ENCODE peak calls at places on chromosomes 7 and 10, in six cellular contexts. One of them, this sample, is unnamed.

GRCh38 chr10:24944512-24945255 is 7.7 kb downstream of the PRTFDC1 start:
- DNase-seq in HFF-Myc: peak; percentile 52
- DNase-seq in AG09309: no peak
- DNase-seq in activated T-helper 9 cell treated with anti-CD3 and anti-CD28 coated beads, Interleukin-2, amount 50 U/mL, for 16 hours: no peak
- DNase-seq in amniotic stem cell: peak; percentile 56
- DNase-seq in Kasumi-1: peak; percentile 22
- DNase-seq in this sample: no peak

GRCh38 chr7:2474813-2475677 is 1.2 kb downstream of the GRIFIN start:
- DNase-seq in HFF-Myc: no peak
- DNase-seq in AG09309: no peak
- DNase-seq in activated T-helper 9 cell treated with anti-CD3 and anti-CD28 coated beads, Interleukin-2, amount 50 U/mL, for 16 hours: no peak
- DNase-seq in amniotic stem cell: no peak
- DNase-seq in Kasumi-1: no peak
- DNase-seq in this sample: no peak

GRCh38 chr7:36299223-36299760 is 90.4 kb upstream of the ANLN start:
- DNase-seq in HFF-Myc: no peak
- DNase-seq in AG09309: no peak
- DNase-seq in activated T-helper 9 cell treated with anti-CD3 and anti-CD28 coated beads, Interleukin-2, amount 50 U/mL, for 16 hours: no peak
- DNase-seq in amniotic stem cell: no peak
- DNase-seq in Kasumi-1: no peak
- DNase-seq in this sample: no peak

GRCh38 chr7:134865001-134865845 is 85.8 kb downstream of the CALD1 start:
- DNase-seq in HFF-Myc: peak; percentile 87
- DNase-seq in AG09309: no peak
- DNase-seq in activated T-helper 9 cell treated with anti-CD3 and anti-CD28 coated beads, Interleukin-2, amount 50 U/mL, for 16 hours: no peak
- DNase-seq in amniotic stem cell: no peak
- DNase-seq in Kasumi-1: no peak
- DNase-seq in this sample: no peak

GRCh38 chr7:66549466-66549865 is 79.2 kb upstream of the KCTD7 start:
- DNase-seq in HFF-Myc: no peak
- DNase-seq in AG09309: no peak
- DNase-seq in activated T-helper 9 cell treated with anti-CD3 and anti-CD28 coated beads, Interleukin-2, amount 50 U/mL, for 16 hours: no peak
- DNase-seq in amniotic stem cell: no peak
- DNase-seq in Kasumi-1: no peak
- DNase-seq in this sample: no peak

GRCh38 chr7:123573896-123574467 is 16.4 kb upstream of the NDUFA5 start:
- DNase-seq in HFF-Myc: no peak
- DNase-seq in AG09309: no peak
- DNase-seq in activated T-helper 9 cell treated with anti-CD3 and anti-CD28 coated beads, Interleukin-2, amount 50 U/mL, for 16 hours: no peak
- DNase-seq in amniotic stem cell: no peak
- DNase-seq in Kasumi-1: no peak
- DNase-seq in this sample: no peak

GRCh38 chr10:119005377-119006043 is 24.0 kb upstream of the NANOS1 start:
- DNase-seq in HFF-Myc: no peak
- DNase-seq in AG09309: no peak
- DNase-seq in activated T-helper 9 cell treated with anti-CD3 and anti-CD28 coated beads, Interleukin-2, amount 50 U/mL, for 16 hours: no peak
- DNase-seq in amniotic stem cell: no peak
- DNase-seq in Kasumi-1: no peak
- DNase-seq in this sample: no peak

GRCh38 chr10:18545626-18546025 is 105.8 kb downstream of the NSUN6 start:
- DNase-seq in HFF-Myc: no peak
- DNase-seq in AG09309: no peak
- DNase-seq in activated T-helper 9 cell treated with anti-CD3 and anti-CD28 coated beads, Interleukin-2, amount 50 U/mL, for 16 hours: no peak
- DNase-seq in amniotic stem cell: no peak
- DNase-seq in Kasumi-1: no peak
- DNase-seq in this sample: no peak

GRCh38 chr7:24821045-24821853 is 64.0 kb upstream of the GSDME start:
- DNase-seq in HFF-Myc: peak; percentile 96
- DNase-seq in AG09309: peak; percentile 74
- DNase-seq in activated T-helper 9 cell treated with anti-CD3 and anti-CD28 coated beads, Interleukin-2, amount 50 U/mL, for 16 hours: peak; percentile 71
- DNase-seq in amniotic stem cell: peak; percentile 82
- DNase-seq in Kasumi-1: peak; percentile 81
- DNase-seq in this sample: peak; percentile 72

GRCh38 chr10:34526186-34526585 is 288.9 kb downstream of the PARD3 start:
- DNase-seq in HFF-Myc: no peak
- DNase-seq in AG09309: no peak
- DNase-seq in activated T-helper 9 cell treated with anti-CD3 and anti-CD28 coated beads, Interleukin-2, amount 50 U/mL, for 16 hours: no peak
- DNase-seq in amniotic stem cell: peak; percentile 21
- DNase-seq in Kasumi-1: no peak
- DNase-seq in this sample: no peak

GRCh38 chr7:140696024-140696678 is 357 bp upstream of the NDUFB2 start:
- DNase-seq in HFF-Myc: peak; percentile 48
- DNase-seq in AG09309: peak; percentile 49
- DNase-seq in activated T-helper 9 cell treated with anti-CD3 and anti-CD28 coated beads, Interleukin-2, amount 50 U/mL, for 16 hours: peak; percentile 92
- DNase-seq in amniotic stem cell: peak; percentile 87
- DNase-seq in Kasumi-1: no peak
- DNase-seq in this sample: peak; percentile 91

GRCh38 chr7:4613855-4614548 is 68.1 kb upstream of the FOXK1 start:
- DNase-seq in HFF-Myc: no peak
- DNase-seq in AG09309: peak; percentile 64
- DNase-seq in activated T-helper 9 cell treated with anti-CD3 and anti-CD28 coated beads, Interleukin-2, amount 50 U/mL, for 16 hours: no peak
- DNase-seq in amniotic stem cell: no peak
- DNase-seq in Kasumi-1: no peak
- DNase-seq in this sample: no peak

GRCh38 chr10:47438857-47439474 is 44.9 kb downstream of the ANXA8 start:
- DNase-seq in HFF-Myc: peak; percentile 4
- DNase-seq in AG09309: peak; percentile 45
- DNase-seq in activated T-helper 9 cell treated with anti-CD3 and anti-CD28 coated beads, Interleukin-2, amount 50 U/mL, for 16 hours: no peak
- DNase-seq in amniotic stem cell: peak; percentile 55
- DNase-seq in Kasumi-1: peak; percentile 23
- DNase-seq in this sample: no peak

GRCh38 chr10:12387561-12388210 is 38.3 kb downstream of the CAMK1D start:
- DNase-seq in HFF-Myc: no peak
- DNase-seq in AG09309: no peak
- DNase-seq in activated T-helper 9 cell treated with anti-CD3 and anti-CD28 coated beads, Interleukin-2, amount 50 U/mL, for 16 hours: no peak
- DNase-seq in amniotic stem cell: no peak
- DNase-seq in Kasumi-1: no peak
- DNase-seq in this sample: no peak

GRCh38 chr7:41890631-41891265 is 187.9 kb upstream of the INHBA start:
- DNase-seq in HFF-Myc: no peak
- DNase-seq in AG09309: no peak
- DNase-seq in activated T-helper 9 cell treated with anti-CD3 and anti-CD28 coated beads, Interleukin-2, amount 50 U/mL, for 16 hours: no peak
- DNase-seq in amniotic stem cell: no peak
- DNase-seq in Kasumi-1: no peak
- DNase-seq in this sample: no peak

GRCh38 chr7:4247106-4247876 is 434.8 kb upstream of the FOXK1 start:
- DNase-seq in HFF-Myc: no peak
- DNase-seq in AG09309: no peak
- DNase-seq in activated T-helper 9 cell treated with anti-CD3 and anti-CD28 coated beads, Interleukin-2, amount 50 U/mL, for 16 hours: no peak
- DNase-seq in amniotic stem cell: no peak
- DNase-seq in Kasumi-1: no peak
- DNase-seq in this sample: no peak

GRCh38 chr10:131746785-131747184 is 154.0 kb upstream of the PPP2R2D start:
- DNase-seq in HFF-Myc: no peak
- DNase-seq in AG09309: no peak
- DNase-seq in activated T-helper 9 cell treated with anti-CD3 and anti-CD28 coated beads, Interleukin-2, amount 50 U/mL, for 16 hours: no peak
- DNase-seq in amniotic stem cell: no peak
- DNase-seq in Kasumi-1: no peak
- DNase-seq in this sample: no peak

GRCh38 chr7:4131043-4131442 is 551.1 kb upstream of the FOXK1 start:
- DNase-seq in HFF-Myc: no peak
- DNase-seq in AG09309: no peak
- DNase-seq in activated T-helper 9 cell treated with anti-CD3 and anti-CD28 coated beads, Interleukin-2, amount 50 U/mL, for 16 hours: no peak
- DNase-seq in amniotic stem cell: no peak
- DNase-seq in Kasumi-1: no peak
- DNase-seq in this sample: no peak